ENCODE peak calls at places on chromosomes 16 and 17, in four cellular contexts. One of them, this sample, is unnamed.

GRCh38 chr17:72501404-72502110 is 380.7 kb downstream of the SOX9 start:
- DNase-seq in NCI-H146: no peak
- DNase-seq in iPS-NIHi11: no peak
- DNase-seq in NT2/D1: no peak
- DNase-seq in this sample: no peak

GRCh38 chr17:47704116-47704515 is 10.2 kb downstream of the TBKBP1 start:
- DNase-seq in NCI-H146: no peak
- DNase-seq in iPS-NIHi11: no peak
- DNase-seq in NT2/D1: no peak
- DNase-seq in this sample: no peak

GRCh38 chr17:10513284-10514067 is 4.9 kb downstream of the MYH1 start:
- DNase-seq in NCI-H146: no peak
- DNase-seq in iPS-NIHi11: no peak
- DNase-seq in NT2/D1: no peak
- DNase-seq in this sample: no peak

GRCh38 chr17:66829386-66829864 is 5.5 kb upstream of the CACNG5 start:
- DNase-seq in NCI-H146: no peak
- DNase-seq in iPS-NIHi11: peak; percentile 80
- DNase-seq in NT2/D1: peak; percentile 59
- DNase-seq in this sample: no peak

GRCh38 chr16:80518436-80518835 is 22.4 kb upstream of the DYNLRB2 start:
- DNase-seq in NCI-H146: no peak
- DNase-seq in iPS-NIHi11: no peak
- DNase-seq in NT2/D1: no peak
- DNase-seq in this sample: no peak

GRCh38 chr16:50676684-50677225 is 4.4 kb downstream of the SNX20 start:
- DNase-seq in NCI-H146: no peak
- DNase-seq in iPS-NIHi11: no peak
- DNase-seq in NT2/D1: no peak
- DNase-seq in this sample: no peak

GRCh38 chr17:41835214-41835799 is 725 bp downstream of the NT5C3B start:
- DNase-seq in NCI-H146: peak; percentile 15
- DNase-seq in iPS-NIHi11: peak; percentile 30
- DNase-seq in NT2/D1: no peak
- DNase-seq in this sample: no peak

GRCh38 chr16:53219795-53220194 is 165.0 kb downstream of the CHD9 start:
- DNase-seq in NCI-H146: no peak
- DNase-seq in iPS-NIHi11: no peak
- DNase-seq in NT2/D1: no peak
- DNase-seq in this sample: no peak

GRCh38 chr16:19824216-19824615 is 60.4 kb downstream of the GPRC5B start:
- DNase-seq in NCI-H146: no peak
- DNase-seq in iPS-NIHi11: no peak
- DNase-seq in NT2/D1: no peak
- DNase-seq in this sample: no peak

GRCh38 chr17:55576237-55576998 is 65.2 kb upstream of the SMIM36 start:
- DNase-seq in NCI-H146: no peak
- DNase-seq in iPS-NIHi11: no peak
- DNase-seq in NT2/D1: no peak
- DNase-seq in this sample: peak; percentile 19

GRCh38 chr16:82358161-82358560 is 188.1 kb upstream of the MPHOSPH6 start:
- DNase-seq in NCI-H146: no peak
- DNase-seq in iPS-NIHi11: no peak
- DNase-seq in NT2/D1: no peak
- DNase-seq in this sample: no peak

GRCh38 chr16:47928008-47928407 is 227.8 kb downstream of the ABCC12 start:
- DNase-seq in NCI-H146: no peak
- DNase-seq in iPS-NIHi11: no peak
- DNase-seq in NT2/D1: no peak
- DNase-seq in this sample: no peak